ENCODE peak calls at places on chromosomes 4 and X, in four cellular contexts. Y is right lobe of liver, A is heart left ventricle, W is IMR-90. O is an unnamed sample. For H3K4me1, the result is how much of the 10 kb centered on the place peaks cover.

GRCh38 chr4:38150021-38150671 is 189.9 kb downstream of the PTTG2 start:
- DNase-seq in W (peak), Y (no peak), A (no peak), O (no peak)

GRCh38 chr4:56681158-56681848 is at the start of gene HOPX:
- DNase-seq in W (no peak), Y (no peak), A (peak), O (peak)

GRCh38 chrX:11287505-11287904 is 5.7 kb upstream of the AMELX start:
- DNase-seq in A (no peak), W (peak), Y (no peak), O (no peak)

GRCh38 chr4:20074450-20074849 is 177.3 kb upstream of the SLIT2 start:
- DNase-seq in W (peak), Y (no peak), A (no peak), O (no peak)

GRCh38 chrX:86148024-86148511 is at the start of gene DACH2:
- DNase-seq in A (peak), W (peak), Y (peak), O (peak)

GRCh38 chr4:158636619-158637018 is 35.1 kb downstream of the C4orf46 start:
- DNase-seq in W (no peak), Y (no peak), A (no peak), O (no peak)

GRCh38 chr4:153655928-153656327 is 28.2 kb upstream of the TLR2 start:
- DNase-seq in W (no peak), Y (peak), A (peak), O (peak)

GRCh38 chr4:135319685-135320084 is 1118.1 kb upstream of the PABPC4L start:
- DNase-seq in W (no peak), A (no peak), Y (no peak), O (no peak)

GRCh38 chr4:152503606-152504290 is 32.1 kb downstream of the FBXW7 start:
- DNase-seq in W (peak), A (no peak), Y (no peak), O (no peak)

GRCh38 chrX:56233682-56234081 is 1.5 kb downstream of the KLF8 start:
- DNase-seq in W (no peak), Y (no peak), A (peak), O (no peak)

GRCh38 chr4:10157478-10158354 is 41.1 kb upstream of the WDR1 start:
- DNase-seq in Y (peak), A (peak), W (peak), O (peak)

GRCh38 chr4:140256941-140257340 is 103.0 kb upstream of the MAML3 start:
- DNase-seq in W (peak), A (no peak), Y (no peak), O (no peak)
- H3K4me1 ChIP-seq in W (under half), A (under half), Y (under half), O (under half)

GRCh38 chrX:136166221-136166855 is 19.0 kb downstream of the FHL1 start:
- DNase-seq in W (peak), Y (no peak), A (no peak), O (no peak)

GRCh38 chrX:136163694-136164093 is 16.4 kb downstream of the FHL1 start:
- DNase-seq in W (no peak), A (no peak), Y (no peak), O (no peak)

GRCh38 chrX:136171420-136171819 is 24.1 kb downstream of the FHL1 start:
- DNase-seq in A (no peak), W (no peak), Y (no peak), O (no peak)

GRCh38 chrX:136170109-136170800 is 22.9 kb downstream of the FHL1 start:
- DNase-seq in W (peak), Y (peak), A (peak), O (no peak)

GRCh38 chrX:136168929-136169735 is 21.8 kb downstream of the FHL1 start:
- DNase-seq in W (peak), A (peak), Y (peak), O (no peak)
- TF ChIP-seq CTCF in W (peak), A (no peak), Y (no peak), O (no peak)

GRCh38 chr4:52957220-52957686 is 95.1 kb downstream of the RASL11B start:
- DNase-seq in A (peak), Y (no peak), W (peak), O (no peak)

GRCh38 chr4:52956691-52957090 is 94.6 kb downstream of the RASL11B start:
- DNase-seq in W (peak), Y (no peak), A (no peak), O (no peak)

GRCh38 chr4:52957791-52958190 is 95.7 kb downstream of the RASL11B start:
- DNase-seq in A (no peak), Y (no peak), W (peak), O (no peak)

GRCh38 chr4:52952540-52952939 is 90.4 kb downstream of the RASL11B start:
- DNase-seq in Y (no peak), A (no peak), W (no peak), O (no peak)

DNA sequence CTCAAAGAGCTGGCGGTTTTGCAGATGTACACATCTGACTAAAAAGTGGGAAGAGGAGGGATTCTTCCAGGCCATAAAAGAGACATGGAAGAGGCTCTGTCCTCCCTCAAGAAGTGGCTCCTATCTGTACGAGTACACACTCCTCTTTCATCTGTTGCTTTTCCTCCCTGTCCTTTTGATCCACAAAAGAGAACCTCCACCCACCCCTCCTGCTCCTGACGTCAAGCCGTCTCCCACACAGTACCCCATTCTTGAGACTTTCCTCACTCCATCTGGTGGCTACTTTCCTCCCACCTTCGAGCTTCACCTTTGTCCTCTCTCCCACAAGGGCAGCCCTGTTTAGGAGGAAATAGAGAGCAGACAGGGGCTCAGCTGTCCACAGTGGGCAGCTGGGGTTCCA is 92.7 kb downstream of the RASL11B start:
- DNase-seq in A (no peak), Y (no peak), W (peak), O (no peak)
- TF ChIP-seq POLR2A in A (no peak), Y (no peak), W (no peak), O (no peak)

GRCh38 chr4:184397516-184398163 is 76.7 kb downstream of the IRF2 start:
- DNase-seq in Y (peak), A (no peak), W (no peak), O (no peak)
- H3K4me1 ChIP-seq in Y (under half), A (half or more), W (under half), O (half or more)

GRCh38 chrX:43741843-43742573 is 85.9 kb downstream of the MAOA start:
- DNase-seq in A (no peak), Y (no peak), W (no peak), O (no peak)
- TF ChIP-seq CTCF in A (no peak), Y (no peak), W (no peak), O (no peak)

O was measured in stomach.